ENCODE peak calls at places on chromosomes 5 and 9, in eight cellular contexts. S, F, K, H, E, G, U and X are unnamed samples.
A peak's percentile ranks its signal among the peaks of the same experiment; 100 is the strongest.

GRCh38 chr5:129460121-129460950 is at the start of gene ADAMTS19:
- DNase-seq in U (no peak), S (peak; percentile 18), K (no peak), G (no peak), F (no peak), E (no peak), H (no peak), X (peak; percentile 28)

GRCh38 chr5:96963267-96963666 is 27.4 kb downstream of the LNPEP start:
- DNase-seq in S (peak; percentile 56), U (no peak), K (peak; percentile 36), F (no peak), H (peak; percentile 50), E (peak; percentile 74), G (no peak), X (peak; percentile 74)

GRCh38 chr5:127685662-127686061 is 17.5 kb upstream of the CCDC192 start:
- DNase-seq in U (no peak), E (no peak), K (no peak), G (no peak), F (no peak), H (no peak), S (no peak), X (no peak)

GRCh38 chr9:113381909-113382411 is 5.2 kb upstream of the HDHD3 start:
- DNase-seq in U (peak; percentile 82), F (no peak), E (no peak), H (peak; percentile 78), G (no peak), K (no peak), S (no peak), X (no peak)

GRCh38 chr9:112021742-112022141 is 125.1 kb downstream of the UGCG start:
- DNase-seq in H (no peak), U (no peak), F (no peak), S (no peak), K (no peak), G (no peak), E (no peak), X (no peak)

GRCh38 chr5:68433921-68434879 is 218.6 kb downstream of the PIK3R1 start:
- DNase-seq in H (peak; percentile 91), E (peak; percentile 86), S (peak; percentile 79), U (peak; percentile 49), G (peak; percentile 85), F (peak; percentile 75), K (peak; percentile 94), X (peak; percentile 98)

GRCh38 chr9:131095666-131096489 is 453 bp upstream of the AIF1L start:
- DNase-seq in U (no peak), S (no peak), H (no peak), F (peak; percentile 81), E (no peak), G (no peak), K (no peak), X (peak; percentile 55)

GRCh38 chr5:141822134-141822533 is 56.1 kb downstream of the PCDH1 start:
- DNase-seq in F (no peak), G (no peak), E (peak; percentile 47), K (peak; percentile 35), S (peak; percentile 35), H (peak; percentile 56), U (no peak), X (peak; percentile 42)

GRCh38 chr9:112796485-112796884 is 45.9 kb downstream of the SNX30 start:
- DNase-seq in S (no peak), G (no peak), F (no peak), U (no peak), E (no peak), K (no peak), H (no peak), X (no peak)

GRCh38 chr5:2780421-2781171 is 29.1 kb upstream of the IRX2 start:
- DNase-seq in H (no peak), E (no peak), S (no peak), U (no peak), F (no peak), G (no peak), K (no peak), X (no peak)

GRCh38 chr5:126513302-126513701 is 81.7 kb downstream of the ALDH7A1 start:
- DNase-seq in U (no peak), E (no peak), G (no peak), H (no peak), K (no peak), S (no peak), F (no peak), X (no peak)

GRCh38 chr5:38718874-38719391 is 126.9 kb upstream of the OSMR start:
- DNase-seq in K (no peak), S (no peak), E (no peak), U (no peak), H (no peak), F (no peak), G (no peak), X (no peak)

GRCh38 chr9:3200331-3200774 is 325.4 kb downstream of the RFX3 start:
- DNase-seq in H (no peak), K (peak; percentile 2), S (no peak), F (no peak), U (no peak), E (no peak), G (no peak), X (peak; percentile 37)

GRCh38 chr5:4857761-4858160 is 282.4 kb upstream of the ADAMTS16 start:
- DNase-seq in S (no peak), H (no peak), E (no peak), F (no peak), K (no peak), G (no peak), U (no peak), X (peak; percentile 62)

GRCh38 chr5:1038417-1039209 is 30.0 kb downstream of the NKD2 start:
- DNase-seq in K (no peak), H (no peak), F (no peak), S (peak; percentile 7), E (no peak), U (no peak), G (no peak), X (no peak)

GRCh38 chr5:172878585-172879433 is 44.8 kb downstream of the ERGIC1 start:
- DNase-seq in H (no peak), F (no peak), S (no peak), K (no peak), E (peak; percentile 62), U (no peak), G (no peak), X (no peak)

GRCh38 chr9:4262735-4263141 is 37.1 kb downstream of the GLIS3 start:
- DNase-seq in K (peak; percentile 97), S (no peak), E (no peak), G (no peak), H (no peak), F (peak; percentile 51), U (no peak), X (peak; percentile 92)

GRCh38 chr5:10854526-10855277 is 93.7 kb upstream of the DAP start:
- DNase-seq in G (no peak), K (no peak), S (no peak), E (peak; percentile 57), F (no peak), H (no peak), U (no peak), X (no peak)